ENCODE peak calls at places on chromosomes 16 and 17, in five cellular contexts. E, S, L, R and X are unnamed samples.

GRCh38 chr17:40561871-40562611 is 3.2 kb downstream of the CCR7 start:
- DNase-seq in E (peak), S (peak), L (no peak), R (no peak), X (no peak)

GRCh38 chr16:2019500-2019899 is at the start of gene NPW:
- DNase-seq in E (no peak), S (no peak), L (no peak), R (no peak), X (no peak)

GRCh38 chr17:78669256-78669974 is 92.2 kb upstream of the DNAH17 start:
- DNase-seq in E (no peak), S (no peak), L (no peak), R (no peak), X (no peak)

GRCh38 chr16:843771-844170 is 43.2 kb upstream of the GNG13 start:
- DNase-seq in E (no peak), S (no peak), L (no peak), R (no peak), X (no peak)

GRCh38 chr17:4116516-4116915 is 26.3 kb downstream of the ZZEF1 start:
- DNase-seq in E (no peak), S (no peak), L (no peak), R (no peak), X (no peak)

GRCh38 chr17:42333053-42333452 is 44.8 kb downstream of the STAT5A start:
- DNase-seq in E (no peak), S (no peak), L (no peak), R (no peak), X (no peak)

GRCh38 chr17:39951924-39952664 is 10.7 kb upstream of the GSDMA start:
- DNase-seq in E (no peak), S (no peak), L (no peak), R (peak), X (no peak)

GRCh38 chr17:37067555-37068111 is 118.9 kb downstream of the AATF start:
- DNase-seq in E (no peak), S (peak), L (peak), R (peak), X (no peak)

GRCh38 chr17:29617125-29617480 is 5.6 kb downstream of the CORO6 start:
- DNase-seq in E (peak), S (peak), L (peak), R (peak), X (peak)

GRCh38 chr16:4159726-4160125 is 43.5 kb upstream of the ADCY9 start:
- DNase-seq in E (no peak), S (no peak), L (no peak), R (no peak), X (no peak)

GRCh38 chr16:4157376-4157825 is 41.2 kb upstream of the ADCY9 start:
- DNase-seq in E (no peak), S (no peak), L (no peak), R (no peak), X (no peak)

GRCh38 chr16:4158143-4159093 is 42.2 kb upstream of the ADCY9 start:
- DNase-seq in E (no peak), S (no peak), L (no peak), R (no peak), X (no peak)

DNA sequence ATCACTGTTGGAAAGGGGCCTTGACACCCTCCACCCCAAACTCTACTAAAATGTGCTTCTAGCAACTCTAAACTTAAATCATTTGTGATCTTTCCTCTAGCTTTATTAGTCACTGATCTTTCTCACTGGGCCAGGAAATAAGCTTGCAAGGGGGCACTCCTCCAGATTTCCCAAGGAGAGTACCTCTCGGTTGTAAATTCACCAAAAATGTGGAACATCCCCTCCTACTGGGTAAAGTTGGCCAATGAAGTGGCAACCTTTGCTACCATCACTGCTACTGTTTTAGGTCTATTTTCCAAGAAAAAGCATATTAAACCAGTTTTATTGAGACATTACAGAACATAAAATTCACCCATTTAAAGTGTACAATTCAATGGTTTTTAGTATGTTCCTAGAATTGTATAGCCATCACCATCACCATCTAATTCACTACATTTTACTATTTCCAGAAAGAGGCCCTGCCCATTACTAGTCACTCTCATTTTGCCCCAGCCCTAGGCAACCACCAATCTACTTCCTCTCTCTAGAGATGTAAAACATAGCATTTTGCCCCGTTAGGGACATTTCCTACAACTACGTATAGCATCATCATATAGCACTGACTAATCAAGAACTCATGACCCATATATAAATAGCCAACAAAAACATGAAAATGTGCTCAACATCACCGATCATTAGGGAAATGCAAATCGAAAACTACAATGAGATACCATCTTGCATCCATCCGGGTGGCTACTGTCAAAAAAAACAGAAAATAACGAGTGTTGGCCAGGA is 44.6 kb upstream of the ADCY9 start:
- DNase-seq in E (no peak), S (no peak), L (peak), R (no peak), X (no peak)
- TF ChIP-seq CTCF in E (peak), S (no peak), L (peak), R (no peak), X (no peak)

GRCh38 chr16:22103371-22103890 is 11.1 kb downstream of the VWA3A start:
- DNase-seq in E (no peak), S (no peak), L (no peak), R (no peak), X (no peak)

GRCh38 chr16:22093952-22094351 is 1.6 kb downstream of the VWA3A start:
- DNase-seq in E (no peak), S (no peak), L (peak), R (no peak), X (no peak)

GRCh38 chr16:22098538-22099255 is 6.4 kb downstream of the VWA3A start:
- DNase-seq in E (no peak), S (peak), L (peak), R (no peak), X (peak)

DNA sequence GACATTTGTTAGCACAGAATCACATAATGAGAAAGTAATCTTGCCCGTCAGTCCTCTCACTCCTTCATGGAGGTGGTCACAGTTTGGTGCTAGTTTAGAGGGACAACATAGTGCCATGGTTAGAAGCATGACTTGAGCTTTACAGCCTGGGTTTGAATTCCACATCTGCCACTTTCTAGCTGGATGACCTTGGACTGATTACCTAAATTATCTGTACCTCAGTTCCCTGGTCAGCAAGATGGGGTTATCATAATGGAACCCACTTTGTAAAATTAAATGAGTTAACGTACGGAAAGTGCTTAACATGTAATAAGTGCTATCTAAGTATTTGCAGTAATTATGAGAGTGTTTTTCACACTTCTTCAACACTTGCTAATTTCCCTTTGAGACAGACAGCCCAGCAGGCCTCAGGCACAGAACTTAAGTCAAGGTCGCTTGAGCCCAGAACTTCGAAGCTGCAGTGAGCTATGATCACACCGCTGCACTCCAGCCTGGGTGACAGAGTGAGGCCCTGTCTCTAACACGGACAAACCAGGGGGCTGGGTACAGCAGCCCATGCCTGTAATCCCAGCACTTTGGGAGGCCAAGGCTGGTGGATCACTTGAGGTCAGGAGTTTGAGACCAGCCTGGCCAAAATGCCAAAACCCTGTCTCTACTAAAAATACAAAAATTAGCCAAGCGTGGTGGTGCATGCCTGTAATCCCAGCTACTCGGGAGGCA is 7.1 kb downstream of the VWA3A start:
- DNase-seq in E (no peak), S (no peak), L (no peak), R (no peak), X (no peak)
- TF ChIP-seq CTCF in E (no peak), S (no peak), L (no peak), R (no peak), X (no peak)

GRCh38 chr17:45971698-45972141 is 27.3 kb upstream of the STH start:
- DNase-seq in E (peak), S (no peak), L (no peak), R (no peak), X (no peak)
- TF ChIP-seq CTCF in E (peak), S (no peak), L (no peak), R (no peak), X (no peak)

GRCh38 chr17:65931246-65932149 is 260.4 kb downstream of the CEP112 start:
- DNase-seq in E (no peak), S (no peak), L (no peak), R (no peak), X (no peak)
- TF ChIP-seq CTCF in E (no peak), S (no peak), L (no peak), R (no peak), X (no peak)

GRCh38 chr17:46008591-46008990 is 9.5 kb downstream of the STH start:
- DNase-seq in E (no peak), S (no peak), L (no peak), R (no peak), X (no peak)

GRCh38 chr17:46011711-46012505 is 12.9 kb downstream of the STH start:
- DNase-seq in E (peak), S (no peak), L (no peak), R (no peak), X (no peak)

GRCh38 chr17:46009681-46010596 is 10.9 kb downstream of the STH start:
- DNase-seq in E (peak), S (peak), L (no peak), R (no peak), X (no peak)

GRCh38 chr17:46012506-46013079 is 13.5 kb downstream of the STH start:
- DNase-seq in E (no peak), S (no peak), L (no peak), R (no peak), X (no peak)

DNA sequence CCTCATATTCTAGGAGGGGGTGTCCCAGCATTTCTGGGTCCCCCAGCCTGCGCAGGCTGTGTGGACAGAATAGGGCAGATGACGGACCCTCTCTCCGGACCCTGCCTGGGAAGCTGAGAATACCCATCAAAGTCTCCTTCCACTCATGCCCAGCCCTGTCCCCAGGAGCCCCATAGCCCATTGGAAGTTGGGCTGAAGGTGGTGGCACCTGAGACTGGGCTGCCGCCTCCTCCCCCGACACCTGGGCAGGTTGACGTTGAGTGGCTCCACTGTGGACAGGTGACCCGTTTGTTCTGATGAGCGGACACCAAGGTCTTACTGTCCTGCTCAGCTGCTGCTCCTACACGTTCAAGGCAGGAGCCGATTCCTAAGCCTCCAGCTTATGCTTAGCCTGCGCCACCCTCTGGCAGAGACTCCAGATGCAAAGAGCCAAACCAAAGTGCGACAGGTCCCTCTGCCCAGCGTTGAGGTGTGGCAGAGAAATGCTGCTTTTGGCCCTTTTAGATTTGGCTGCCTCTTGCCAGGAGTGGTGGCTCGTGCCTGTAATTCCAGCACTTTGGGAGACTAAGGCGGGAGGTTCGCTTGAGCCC is 11.6 kb downstream of the STH start:
- DNase-seq in E (peak), S (peak), L (no peak), R (no peak), X (no peak)
- TF ChIP-seq CTCF in E (peak), S (peak), L (no peak), R (no peak), X (no peak)

DNA sequence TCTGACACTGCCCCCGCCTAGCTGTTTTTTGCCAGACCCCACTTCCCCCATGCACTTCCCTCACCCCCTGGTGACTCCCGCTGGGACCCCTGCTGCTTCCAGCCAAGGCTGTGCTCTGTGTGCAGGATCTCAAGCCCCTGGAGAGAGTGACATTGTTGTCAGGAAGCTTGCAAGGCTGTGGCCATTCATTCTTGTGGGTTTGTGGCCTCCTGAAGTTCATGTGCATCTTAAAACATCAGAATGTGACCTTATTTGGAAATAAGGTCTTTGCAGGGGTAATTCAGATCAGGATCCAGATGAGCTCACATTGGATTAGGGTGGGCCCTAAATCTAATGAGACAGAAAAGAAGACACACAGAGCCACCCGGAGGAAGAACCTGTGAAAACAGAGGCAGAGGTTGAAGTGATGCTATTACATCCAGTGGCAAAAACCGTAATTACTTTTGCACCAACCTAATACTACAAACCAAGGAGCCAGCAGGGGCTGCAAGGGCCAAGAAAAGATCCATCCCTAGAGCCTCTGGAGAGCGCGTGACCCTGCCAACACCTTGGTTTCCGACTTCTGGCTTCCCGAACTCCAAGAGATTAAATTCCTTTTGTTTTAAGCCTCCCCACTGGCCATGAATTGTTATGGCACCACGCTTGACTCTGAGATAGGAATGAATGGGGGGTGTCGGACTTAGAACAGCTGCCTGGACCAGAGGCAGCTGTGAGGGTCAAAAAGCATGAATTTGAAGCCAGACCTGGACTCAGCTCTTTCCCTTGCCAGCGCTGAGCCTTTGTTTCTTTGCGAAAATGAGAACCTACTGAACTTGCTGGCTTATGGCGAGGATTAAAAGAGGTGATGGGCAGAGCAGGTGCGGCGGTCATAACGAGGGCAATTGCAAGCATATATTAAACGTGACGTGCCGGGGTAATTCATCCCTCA is 75.5 kb downstream of the BMERB1 start:
- DNase-seq in E (no peak), S (peak), L (peak), R (no peak), X (no peak)
- TF ChIP-seq CTCF in E (peak), S (no peak), L (peak), R (no peak), X (no peak)

DNA sequence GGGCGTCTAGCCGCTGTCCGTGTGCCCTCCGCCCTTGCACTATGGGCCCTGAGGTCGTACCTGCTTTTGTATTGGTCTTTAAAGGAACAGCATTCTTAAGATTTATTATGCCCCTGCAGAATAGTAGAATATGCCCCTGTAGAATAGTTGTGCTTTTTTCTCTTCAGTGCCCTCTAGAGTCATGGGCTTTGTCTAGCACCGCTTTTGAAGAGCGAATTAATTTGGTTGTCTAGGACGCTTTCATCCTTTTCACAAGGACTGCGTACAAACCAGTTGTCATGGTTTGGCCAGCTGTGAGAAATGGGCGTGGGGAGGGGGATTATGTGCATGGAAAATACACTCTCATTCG is 615 bp downstream of the CEP95 start:
- DNase-seq in E (peak), S (peak), L (peak), R (peak), X (peak)
- TF ChIP-seq CTCF in E (peak), S (peak), L (peak), R (no peak), X (peak)

GRCh38 chr16:64469906-64470702 is 651.8 kb downstream of the CDH11 start:
- DNase-seq in E (no peak), S (no peak), L (peak), R (no peak), X (no peak)
- TF ChIP-seq CTCF in E (peak), S (no peak), L (peak), R (no peak), X (no peak)